ENCODE peak calls at places on chromosome 18, in eight cellular contexts. P is NCI-H510A; F is hypothalamus; T is stimulated activated naive CD8-positive, alpha-beta T cell treated with anti-CD3 and anti-CD28 coated beads, Interleukin-15, Interleukin-2, amounts not matched to agents 100 U/mL and 50 U/mL, for 24 hours; U is activated CD8-positive, alpha-beta T cell treated with anti-CD3 and anti-CD28 coated beads for 36 hours; L is type B pancreatic cell; R is mucosa of gallbladder; G is tibial artery. C is an unnamed sample.

GRCh38 chr18:77203071-77203470 is 46.6 kb upstream of the GALR1 start:
- DNase-seq in P (no peak), F (no peak), T (no peak), U (no peak), L (no peak), R (no peak), G (no peak), C (no peak)

GRCh38 chr18:23835076-23835475 is 145.8 kb downstream of the LAMA3 start:
- DNase-seq in P (no peak), F (no peak), T (no peak), U (no peak), L (no peak), R (no peak), G (no peak), C (no peak)

GRCh38 chr18:22343613-22344012 is 74.1 kb downstream of the CTAGE1 start:
- DNase-seq in P (no peak), F (no peak), T (no peak), U (peak; percentile 40), L (no peak), R (no peak), G (no peak), C (no peak)

GRCh38 chr18:53603281-53603680 is 621.2 kb downstream of the MBD2 start:
- DNase-seq in P (no peak), F (no peak), T (no peak), U (no peak), L (no peak), R (no peak), G (no peak), C (no peak)

GRCh38 chr18:74282359-74283254 is 9.2 kb downstream of the CYB5A start:
- DNase-seq in P (no peak), F (no peak), T (no peak), U (no peak), L (no peak), R (no peak), G (no peak), C (peak; percentile 17)

GRCh38 chr18:6357668-6358067 is 57.0 kb downstream of the L3MBTL4 start:
- DNase-seq in P (no peak), F (no peak), T (no peak), U (no peak), L (no peak), R (no peak), G (no peak), C (no peak)

GRCh38 chr18:69838620-69839411 is 108.9 kb downstream of the CD226 start:
- DNase-seq in P (no peak), F (no peak), T (peak; percentile 14), U (peak; percentile 27), L (no peak), R (no peak), G (no peak), C (peak; percentile 24)

GRCh38 chr18:78814766-78815165 is 164.9 kb upstream of the SALL3 start:
- DNase-seq in P (no peak), F (no peak), T (no peak), U (no peak), L (no peak), R (no peak), G (no peak), C (no peak)

GRCh38 chr18:34729740-34730338 is 19.7 kb downstream of the DTNA start:
- DNase-seq in P (no peak), F (no peak), T (no peak), U (no peak), L (no peak), R (no peak), G (peak; percentile 51), C (no peak)

GRCh38 chr18:56165601-56166355 is 472.6 kb downstream of the TXNL1 start:
- DNase-seq in P (peak; percentile 0), F (no peak), T (no peak), U (no peak), L (no peak), R (no peak), G (no peak), C (no peak)

GRCh38 chr18:3447035-3447894 is 2.7 kb upstream of the TGIF1 start:
- DNase-seq in P (no peak), F (peak; percentile 62), T (no peak), U (no peak), L (peak; percentile 80), R (peak; percentile 39), G (peak; percentile 59), C (peak; percentile 43)

GRCh38 chr18:7567487-7568425 is 640 bp downstream of the PTPRM start:
- DNase-seq in P (peak; percentile 52), F (peak; percentile 47), T (peak; percentile 7), U (peak; percentile 23), L (peak; percentile 72), R (peak; percentile 30), G (peak; percentile 52), C (peak; percentile 59)

GRCh38 chr18:76018211-76018610 is 476.8 kb downstream of the ZNF516 start:
- DNase-seq in P (no peak), F (no peak), T (no peak), U (no peak), L (no peak), R (no peak), G (no peak), C (no peak)

GRCh38 chr18:58893388-58894099 is 28.9 kb downstream of the ZNF532 start:
- DNase-seq in P (no peak), F (no peak), T (no peak), U (peak; percentile 26), L (no peak), R (no peak), G (no peak), C (no peak)

C was measured in Calu3.